ENCODE peak calls at places on chromosome 10, in seven cellular contexts. L is HCT116, N is GM23338, K is Panc1, C is GM12878, E is HepG2, G is K562. I is an unnamed sample.

GRCh38 chr10:119364941-119365340 is 157.6 kb downstream of the GRK5 start:
- DNase-seq in G (no peak), K (no peak), C (no peak), L (no peak), E (no peak), N (no peak), I (peak; percentile 53)

GRCh38 chr10:12766222-12766621 is 235.3 kb downstream of the CCDC3 start:
- DNase-seq in C (no peak), G (no peak), N (peak; percentile 51), K (no peak), E (no peak), L (no peak), I (no peak)

GRCh38 chr10:22570234-22570633 is 144.1 kb downstream of the PIP4K2A start:
- DNase-seq in N (no peak), L (no peak), K (no peak), C (no peak), G (no peak), E (no peak), I (no peak)

GRCh38 chr10:35752469-35753450 is 110.7 kb upstream of the FZD8 start:
- DNase-seq in K (no peak), C (no peak), L (no peak), E (no peak), N (no peak), G (no peak), I (no peak)

GRCh38 chr10:8712653-8713052 is 658.2 kb downstream of the GATA3 start:
- DNase-seq in L (no peak), K (no peak), N (no peak), E (no peak), C (no peak), G (no peak), I (peak; percentile 27)

GRCh38 chr10:11539191-11539868 is 72.1 kb downstream of the USP6NL start:
- DNase-seq in C (no peak), G (peak; percentile 58), N (no peak), E (peak; percentile 30), K (peak; percentile 46), L (peak; percentile 46), I (no peak)

GRCh38 chr10:24415455-24416169 is 206.7 kb downstream of the KIAA1217 start:
- DNase-seq in K (no peak), C (no peak), L (no peak), N (no peak), G (no peak), E (no peak), I (peak; percentile 61)

GRCh38 chr10:24897326-24897926 is 55.0 kb downstream of the PRTFDC1 start:
- DNase-seq in L (peak; percentile 45), G (peak; percentile 92), N (no peak), C (no peak), K (no peak), E (peak; percentile 20), I (no peak)

GRCh38 chr10:25933653-25934608 is at the start of gene MYO3A:
- DNase-seq in C (no peak), N (peak; percentile 83), L (no peak), G (no peak), E (no peak), K (no peak), I (peak; percentile 31)

GRCh38 chr10:70604106-70604505 is 1.6 kb upstream of the PRF1 start:
- DNase-seq in G (no peak), L (no peak), C (no peak), E (no peak), N (no peak), K (no peak), I (no peak)

GRCh38 chr10:25974897-25975459 is 40.9 kb downstream of the MYO3A start:
- DNase-seq in L (no peak), C (no peak), K (no peak), E (no peak), G (no peak), N (peak; percentile 60), I (no peak)

GRCh38 chr10:95308389-95309302 is 17.8 kb upstream of the PDLIM1 start:
- DNase-seq in K (peak; percentile 81), C (no peak), N (no peak), E (peak; percentile 68), G (peak; percentile 80), L (peak; percentile 75), I (no peak)

GRCh38 chr10:69863580-69863979 is 61.9 kb downstream of the COL13A1 start:
- DNase-seq in E (no peak), L (no peak), K (no peak), G (no peak), C (no peak), N (no peak), I (no peak)

GRCh38 chr10:326894-327635 is 191.8 kb downstream of the ZMYND11 start:
- DNase-seq in G (no peak), E (no peak), C (no peak), N (no peak), K (no peak), L (no peak), I (no peak)

GRCh38 chr10:335151-335800 is 200.0 kb downstream of the ZMYND11 start:
- DNase-seq in E (no peak), K (no peak), N (no peak), L (no peak), G (no peak), C (no peak), I (no peak)

GRCh38 chr10:327889-328809 is 192.9 kb downstream of the ZMYND11 start:
- DNase-seq in L (no peak), C (no peak), N (no peak), G (no peak), E (no peak), K (no peak), I (no peak)

GRCh38 chr10:329361-330099 is 194.3 kb downstream of the ZMYND11 start:
- DNase-seq in K (peak; percentile 68), G (peak; percentile 58), L (peak; percentile 79), N (peak; percentile 37), C (no peak), E (peak; percentile 80), I (no peak)

DNA sequence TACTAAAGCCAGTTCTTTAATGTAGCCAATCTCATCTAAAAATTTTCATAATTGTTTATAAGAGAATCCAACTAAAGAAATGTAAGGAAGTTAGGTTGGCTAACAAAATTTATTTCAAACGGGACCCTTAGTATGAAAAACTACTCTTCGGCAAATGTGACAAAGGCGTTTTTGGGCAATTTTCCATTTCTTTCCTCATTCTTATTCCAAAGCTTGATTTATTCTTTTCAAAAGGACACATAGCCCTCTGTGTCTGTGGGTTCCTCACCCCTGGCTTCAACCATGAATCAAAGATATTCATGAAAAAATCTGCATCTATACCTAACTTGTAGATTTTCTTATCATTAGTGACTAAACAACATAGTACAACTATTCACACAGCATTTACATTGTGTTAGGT is 195.9 kb downstream of the ZMYND11 start:
- DNase-seq in N (no peak), G (no peak), E (no peak), C (no peak), L (no peak), K (no peak), I (no peak)
- TF ChIP-seq POLR2AphosphoS5 in N (no peak), G (no peak), E (no peak), C (no peak), L (no peak), K (no peak), I (no peak)

DNA sequence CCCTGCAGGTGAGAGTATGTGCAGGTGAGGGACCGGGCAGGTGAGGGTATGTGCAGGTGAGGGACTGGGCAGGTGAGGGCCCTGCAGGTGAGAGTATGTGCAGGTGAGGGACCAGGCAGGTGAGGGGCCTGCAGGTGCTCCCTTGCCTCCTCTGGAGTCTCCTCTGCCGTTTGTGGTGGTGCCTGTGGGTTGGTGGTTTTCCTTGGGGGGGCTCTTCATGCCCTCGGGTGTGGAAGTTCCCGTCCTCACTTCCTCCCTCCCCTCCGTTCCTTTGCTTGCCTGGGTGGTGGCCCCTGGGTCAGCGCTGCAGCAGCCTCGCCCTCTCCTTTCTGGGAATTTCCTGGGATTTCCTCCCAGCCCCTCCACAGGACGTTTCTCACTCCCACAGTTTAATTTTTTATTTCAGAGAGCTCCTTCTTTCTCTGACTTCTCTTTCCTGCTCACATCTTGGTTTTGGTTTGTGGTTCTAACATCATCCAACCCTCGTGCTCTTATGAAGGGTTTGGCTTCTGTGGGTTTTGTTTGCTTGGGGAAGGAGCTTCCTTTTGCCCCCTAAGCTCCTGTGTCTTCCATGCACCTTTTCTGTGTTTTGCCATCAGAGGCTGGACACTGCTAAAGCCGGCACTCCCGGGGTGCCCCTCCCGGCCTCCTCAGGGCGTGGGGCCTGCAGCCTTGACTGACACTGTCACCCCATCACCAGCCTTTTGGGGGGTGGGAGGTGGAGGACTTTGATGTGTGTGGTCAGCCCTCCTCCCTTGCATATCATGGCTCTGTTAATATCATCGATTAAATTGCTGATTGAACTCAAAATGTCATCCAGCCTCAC is 29.2 kb upstream of the ADGRA1 start:
- DNase-seq in G (no peak), K (no peak), C (no peak), N (no peak), L (no peak), E (no peak), I (no peak)
- TF ChIP-seq REST in G (no peak), K (no peak), C (no peak), N (no peak), L (no peak), E (no peak), I (no peak)

DNA sequence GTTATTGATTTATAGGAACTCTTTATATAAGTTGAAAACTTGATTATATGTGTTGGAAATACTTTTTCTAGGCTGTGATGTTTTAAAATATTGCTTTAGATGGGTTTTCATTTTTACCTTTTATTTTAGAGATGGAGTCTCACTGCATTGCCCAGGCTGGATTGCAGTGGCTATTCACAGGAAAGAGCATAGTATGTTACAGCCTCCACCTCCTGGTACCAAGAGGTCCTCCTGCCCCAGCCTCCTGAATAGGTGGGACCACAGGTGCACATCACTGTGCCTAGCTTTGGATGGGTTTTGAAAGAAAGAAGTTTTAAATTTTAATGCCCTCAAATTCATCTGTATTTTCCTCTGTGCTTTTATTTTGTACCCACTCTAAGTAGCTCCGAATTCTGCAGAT is 105.4 kb downstream of the TCF7L2 start:
- DNase-seq in K (no peak), E (no peak), L (no peak), N (no peak), C (no peak), G (no peak), I (no peak)
- H3K4me1 ChIP-seq in K (peaks cover 90% of the 10 kb centered on the region), E (peaks cover 47% of the 10 kb centered on the region), L (peaks cover 61% of the 10 kb centered on the region), N (peaks cover 95% of the 10 kb centered on the region), C (no peaks in the 10 kb centered on the region), G (peaks cover 5% of the 10 kb centered on the region), I (peaks cover 36% of the 10 kb centered on the region)

DNA sequence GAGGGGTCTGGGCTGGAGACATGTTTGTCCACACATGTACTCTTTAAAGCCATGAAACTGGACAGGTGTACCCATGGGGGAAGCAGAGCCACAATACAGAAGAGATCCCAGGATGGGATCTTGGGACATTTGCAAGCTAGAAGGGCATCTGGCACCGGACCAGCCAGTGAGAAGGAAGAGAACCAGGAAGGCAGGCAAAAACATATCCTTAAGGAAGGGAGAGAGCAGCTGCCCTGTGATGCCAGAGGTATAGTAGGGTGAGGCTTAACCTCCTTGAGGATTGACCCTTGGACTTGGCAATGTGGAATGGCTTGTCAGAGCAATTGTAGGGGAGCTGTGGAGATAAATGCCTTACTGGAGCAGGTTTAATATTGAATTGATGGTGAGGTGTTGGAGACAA is 17.9 kb upstream of the SUV39H2 start:
- DNase-seq in N (no peak), E (no peak), L (no peak), G (no peak), K (no peak), C (no peak), I (no peak)
- TF ChIP-seq POLR2AphosphoS5 in N (no peak), E (no peak), L (no peak), G (no peak), K (no peak), C (no peak), I (no peak)

DNA sequence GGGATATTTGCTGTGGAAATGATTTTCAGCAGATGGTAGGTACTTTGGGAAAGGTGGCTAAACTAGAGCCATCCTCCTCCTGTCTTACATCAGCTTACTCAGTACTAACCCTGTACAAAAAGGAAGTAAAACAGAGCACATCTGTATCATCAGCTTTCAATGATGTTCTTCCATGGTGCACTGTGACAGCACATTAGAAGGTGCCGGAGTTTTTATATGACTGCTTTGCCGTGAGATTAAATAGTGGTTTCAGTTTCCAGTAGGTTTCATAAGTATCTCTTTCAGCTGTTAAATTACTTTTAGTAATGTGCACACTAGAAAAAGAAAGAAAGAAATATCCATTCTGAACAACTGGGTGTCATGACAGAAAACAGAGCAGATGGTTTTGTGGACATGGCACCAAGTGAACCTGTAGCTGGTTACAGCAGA is 86.5 kb downstream of the ARID5B start:
- DNase-seq in G (no peak), E (no peak), K (no peak), L (no peak), N (no peak), C (peak; percentile 97), I (no peak)
- TF ChIP-seq REST in G (no peak), E (no peak), K (no peak), L (no peak), N (no peak), C (no peak), I (no peak)

I was measured in SK-N-SH.